ENCODE peak calls at places on chromosomes 13 and 19, in four cellular contexts. I is dorsolateral prefrontal cortex, T is AG04449, W is choroid plexus epithelial cell. Y is an unnamed sample.

GRCh38 chr13:108948269-108948671 is 318.9 kb downstream of the MYO16 start:
- DNase-seq in W (peak), I (no peak), T (no peak), Y (peak)

GRCh38 chr19:23054456-23054855 is 51.5 kb upstream of the ZNF728 start:
- DNase-seq in T (no peak), W (no peak), I (no peak), Y (no peak)

GRCh38 chr19:17246681-17247425 is 1.1 kb upstream of the NR2F6 start:
- DNase-seq in W (peak), T (no peak), I (no peak), Y (peak)

GRCh38 chr13:99277629-99278028 is 19.4 kb upstream of the GPR18 start:
- DNase-seq in I (no peak), T (no peak), W (no peak), Y (no peak)

GRCh38 chr13:34369925-34370324 is 552.0 kb downstream of the RFC3 start:
- DNase-seq in I (no peak), T (no peak), W (no peak), Y (no peak)

GRCh38 chr13:28239374-28239773 is 101.0 kb downstream of the PAN3 start:
- DNase-seq in W (peak), T (peak), I (no peak), Y (peak)

GRCh38 chr13:113192902-113193301 is 15.6 kb downstream of the PCID2 start:
- DNase-seq in T (no peak), W (peak), I (no peak), Y (peak)

GRCh38 chr13:35978607-35979316 is 152.4 kb downstream of the DCLK1 start:
- DNase-seq in I (no peak), T (no peak), W (peak), Y (peak)

DNA sequence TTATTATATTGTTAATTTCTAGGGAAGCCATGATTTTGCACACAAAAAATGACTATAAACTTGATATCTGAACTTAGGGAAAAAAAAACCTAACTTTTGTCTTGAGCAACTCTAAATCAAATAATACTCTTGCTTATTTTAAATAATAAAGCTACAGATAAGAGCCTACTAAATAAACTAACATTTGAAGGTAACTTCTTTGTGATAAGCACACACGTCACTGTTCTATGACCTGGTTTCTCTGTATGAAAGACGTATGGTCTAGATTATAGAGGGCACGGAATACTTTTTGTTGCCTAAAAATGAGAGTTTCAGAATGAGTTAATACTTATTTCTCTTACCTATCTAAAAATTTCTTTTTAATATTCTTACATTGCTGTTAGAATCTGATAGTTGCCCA is 603.2 kb downstream of the DCT start:
- DNase-seq in W (no peak), I (no peak), T (no peak), Y (no peak)
- H3K4me3 ChIP-seq in W (no peak), I (no peak), T (no peak), Y (no peak)

GRCh38 chr13:106523566-106523965 is 11.9 kb downstream of the EFNB2 start:
- DNase-seq in I (no peak), T (no peak), W (no peak), Y (no peak)
- H3K4me3 ChIP-seq in I (no peak), T (no peak), W (no peak), Y (no peak)

GRCh38 chr13:19345158-19345557 is 163.5 kb upstream of the TUBA3C start:
- DNase-seq in W (no peak), I (no peak), T (no peak), Y (no peak)

DNA sequence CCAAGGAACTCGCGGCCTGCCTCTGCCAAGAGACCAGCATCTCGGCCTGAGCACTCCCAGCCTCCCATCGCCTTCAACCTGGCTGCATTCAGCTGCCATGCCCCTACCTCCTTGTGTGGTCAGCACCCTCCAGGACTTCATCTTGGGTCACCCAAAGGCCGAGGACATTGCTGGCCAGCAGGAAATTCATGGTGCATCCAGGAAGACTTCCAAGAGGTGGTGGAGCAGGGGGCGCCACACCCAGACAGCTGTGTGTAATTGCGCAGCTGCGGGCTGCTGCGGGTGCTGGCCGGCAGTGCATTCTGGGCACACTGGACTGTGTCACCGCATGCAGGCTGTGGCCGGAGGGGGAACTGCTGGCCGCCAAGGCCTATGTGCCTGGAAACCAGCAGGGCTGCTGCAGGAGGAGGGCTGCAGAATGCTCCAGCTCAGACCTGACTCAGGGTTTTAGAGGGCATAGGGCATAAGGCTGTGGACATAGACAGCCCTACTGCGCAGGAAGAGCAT is 164.3 kb upstream of the TUBA3C start:
- DNase-seq in I (no peak), W (no peak), T (no peak), Y (no peak)
- H3K4me3 ChIP-seq in I (no peak), W (no peak), T (no peak), Y (no peak)

DNA sequence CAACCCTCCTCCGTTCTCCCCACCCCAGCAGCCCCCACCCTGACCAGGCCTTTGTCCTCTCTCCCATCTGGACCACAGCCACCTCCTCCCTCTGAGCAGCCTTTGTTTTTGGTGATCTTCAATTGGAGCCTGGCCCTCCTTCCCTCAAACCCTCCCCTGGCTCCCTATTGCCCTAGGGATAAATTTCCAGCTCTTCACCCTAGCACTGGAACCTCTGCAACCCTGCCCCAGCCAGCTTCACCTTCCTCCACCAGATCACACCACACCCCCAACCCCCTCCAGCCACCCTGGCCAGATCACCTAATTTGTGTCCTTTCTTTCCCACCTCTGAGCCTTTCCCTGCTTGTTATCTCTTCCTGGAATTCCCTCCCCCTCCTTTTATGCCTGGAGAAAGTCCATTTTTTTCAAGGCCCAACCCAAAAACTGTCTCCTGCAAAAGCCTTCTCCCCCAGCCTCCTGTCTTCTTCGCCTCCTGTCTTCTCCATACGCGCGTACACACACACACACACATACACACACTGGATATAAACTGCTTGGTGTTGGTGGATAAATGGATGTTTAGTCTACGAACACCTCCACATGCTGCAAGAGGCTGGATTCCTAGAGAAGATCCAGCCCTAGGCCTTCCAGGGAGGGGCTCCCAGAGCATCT is 5.2 kb upstream of the TLE2 start:
- DNase-seq in W (peak), I (no peak), T (no peak), Y (no peak)
- H3K4me3 ChIP-seq in W (peak), I (peak), T (peak), Y (no peak)

DNA sequence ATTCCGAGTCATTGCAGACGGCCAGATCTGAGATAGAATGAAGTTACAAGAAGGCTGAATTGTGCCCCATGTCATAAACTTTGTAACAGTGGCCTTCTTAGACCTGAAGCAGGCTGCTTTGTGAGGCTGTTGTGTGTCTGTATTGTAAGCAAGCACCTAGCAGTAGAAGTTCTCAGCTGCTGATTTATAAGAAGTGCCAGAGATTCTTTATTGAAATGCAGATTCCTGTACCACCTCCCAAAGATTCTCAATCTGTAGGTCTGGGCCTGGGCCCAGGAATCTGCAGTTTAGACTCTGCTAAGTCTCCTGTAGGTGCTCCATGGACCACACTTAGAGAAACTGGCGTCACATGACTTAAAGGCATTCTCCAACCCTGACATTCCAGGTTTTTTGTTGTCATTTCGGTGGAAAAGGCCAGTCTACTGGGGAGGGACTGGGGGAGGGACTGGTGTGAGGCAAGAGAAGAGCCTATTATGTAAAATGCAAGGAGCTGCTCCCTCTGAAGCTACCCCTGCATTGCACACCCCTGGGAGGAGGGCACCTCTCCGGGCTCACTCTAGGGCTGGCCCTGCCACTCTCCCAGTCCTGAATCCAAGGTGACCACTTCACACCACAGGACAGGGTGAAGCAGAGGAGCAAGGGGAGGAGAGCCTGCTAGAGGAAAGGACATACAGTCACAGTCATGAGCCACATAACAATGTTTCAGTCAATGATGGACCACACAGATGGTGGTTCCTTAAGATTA is 769 bp upstream of the TMEM272 start:
- DNase-seq in T (no peak), I (no peak), W (no peak), Y (no peak)
- H3K4me3 ChIP-seq in T (no peak), I (peak), W (no peak), Y (no peak)

DNA sequence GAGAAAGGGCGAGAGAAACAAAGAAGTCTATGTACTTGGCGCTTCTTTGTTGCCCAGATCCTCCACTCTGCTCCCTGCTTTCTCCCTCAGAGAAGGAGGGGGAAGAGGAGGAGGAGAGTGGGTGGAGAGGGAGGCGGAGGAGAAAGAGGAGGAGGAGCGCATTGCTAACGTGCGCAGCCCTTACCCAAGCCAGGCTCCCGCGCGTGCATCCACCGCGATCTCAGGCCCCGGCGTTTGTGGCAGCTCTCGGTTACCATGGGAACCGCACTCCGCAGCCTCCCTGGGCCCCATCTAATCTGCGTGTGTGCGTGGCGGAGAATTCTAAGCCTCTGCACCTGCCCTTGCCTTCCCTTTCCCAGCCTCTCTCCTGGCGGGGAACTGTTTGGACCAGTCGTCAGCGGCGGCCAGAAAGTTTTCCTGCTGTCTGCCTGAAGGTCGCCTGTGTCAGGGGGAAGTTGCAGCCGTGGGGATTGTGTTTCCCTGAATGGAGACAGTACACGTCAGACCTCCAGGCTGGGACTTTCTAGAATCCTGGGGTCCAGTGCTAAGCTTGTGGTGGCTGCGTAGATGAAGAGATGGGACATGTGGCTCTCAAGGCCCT is at the start of gene ERICH6B:
- DNase-seq in T (no peak), I (peak), W (peak), Y (no peak)
- H3K4me3 ChIP-seq in T (peak), I (peak), W (no peak), Y (no peak)

GRCh38 chr19:3617463-3617862 is 9.1 kb downstream of the CACTIN start:
- DNase-seq in W (no peak), T (no peak), I (no peak), Y (no peak)
- H3K4me3 ChIP-seq in W (no peak), T (no peak), I (no peak), Y (no peak)

DNA sequence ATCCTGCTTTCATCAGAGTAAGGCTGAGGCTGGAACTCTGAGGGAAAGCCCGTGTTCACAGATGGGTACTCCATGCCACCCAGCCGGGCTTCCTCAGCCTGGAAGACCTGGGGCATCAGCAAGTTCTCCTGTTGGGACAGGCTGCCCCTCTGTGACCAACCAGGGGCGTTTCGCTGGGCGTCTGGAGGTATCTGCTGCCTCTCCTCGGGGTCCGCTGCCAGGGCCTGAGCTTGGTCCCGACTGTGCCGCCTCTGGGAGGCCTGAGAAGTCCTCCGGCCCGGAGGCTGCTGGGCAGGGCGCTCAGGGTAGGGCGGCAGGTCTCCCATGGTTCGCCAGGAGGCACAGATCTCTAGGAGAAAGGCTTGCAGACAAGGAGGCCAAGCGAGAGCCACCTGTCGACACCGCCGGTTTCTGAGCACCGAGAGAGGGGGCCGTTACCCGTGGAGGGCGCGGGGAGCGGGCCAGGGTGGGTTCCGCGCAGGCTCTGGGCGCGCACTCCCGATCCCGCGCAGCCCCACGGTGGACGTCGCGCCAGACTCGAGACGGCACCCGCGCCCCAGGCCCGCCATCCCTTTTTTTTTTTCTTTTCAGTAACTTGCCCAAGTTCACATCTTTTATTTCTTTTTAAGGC is at the start of gene RSPH6A:
- DNase-seq in I (no peak), W (no peak), T (no peak), Y (no peak)
- H3K4me3 ChIP-seq in I (peak), W (peak), T (no peak), Y (no peak)

GRCh38 chr19:49801401-49801888 is 11.6 kb downstream of the FUZ start:
- DNase-seq in I (no peak), W (no peak), T (no peak), Y (no peak)
- H3K4me3 ChIP-seq in I (peak), W (peak), T (peak), Y (peak)

GRCh38 chr19:36236304-36236945 is 21.5 kb downstream of the ZNF146 start:
- DNase-seq in T (no peak), W (no peak), I (no peak), Y (no peak)
- H3K4me3 ChIP-seq in T (no peak), W (no peak), I (no peak), Y (no peak)